ENCODE peak calls at places on chromosomes 2 and 18, in eight cellular contexts. S is endodermal cell, M is hepatocyte, Z is A549, R is trophoblast cell, J is AG04450, H is IMR-90, V is left lung. N is an unnamed sample.

GRCh38 chr2:121128741-121129659 is 156.0 kb downstream of the TFCP2L1 start:
- DNase-seq in S (peak; percentile 93), M (peak; percentile 83), Z (peak; percentile 43), R (peak; percentile 98), J (no peak), H (no peak), V (peak; percentile 44), N (no peak)

GRCh38 chr18:79485788-79486355 is 90.1 kb downstream of the NFATC1 start:
- DNase-seq in S (no peak), M (peak; percentile 55), Z (no peak), R (peak; percentile 43), J (peak; percentile 54), H (peak; percentile 92), V (peak; percentile 22), N (no peak)

GRCh38 chr2:38076250-38076709 is 329 bp upstream of the CYP1B1 start:
- DNase-seq in S (peak; percentile 96), M (peak; percentile 88), Z (peak; percentile 75), R (peak; percentile 45), J (no peak), H (peak; percentile 68), V (peak; percentile 85), N (no peak)

GRCh38 chr2:36564377-36564930 is 33.5 kb downstream of the FEZ2 start:
- DNase-seq in S (no peak), M (no peak), Z (no peak), R (peak; percentile 22), J (no peak), H (no peak), V (no peak), N (no peak)

GRCh38 chr2:235142588-235142987 is 190.8 kb downstream of the SH3BP4 start:
- DNase-seq in S (no peak), M (peak; percentile 71), Z (no peak), R (no peak), J (no peak), H (no peak), V (no peak), N (no peak)

GRCh38 chr2:25159947-25160346 is 8.4 kb downstream of the POMC start:
- DNase-seq in S (peak; percentile 87), M (peak; percentile 70), Z (peak; percentile 44), R (peak; percentile 77), J (no peak), H (peak; percentile 18), V (no peak), N (no peak)

GRCh38 chr2:174334781-174335604 is at the start of gene SP9:
- DNase-seq in S (peak; percentile 94), M (peak; percentile 64), Z (peak; percentile 91), R (peak; percentile 64), J (no peak), H (peak; percentile 46), V (no peak), N (no peak)

GRCh38 chr2:230885467-230886130 is 20.9 kb downstream of the ITM2C start:
- DNase-seq in S (peak; percentile 73), M (peak; percentile 77), Z (no peak), R (no peak), J (peak; percentile 33), H (peak; percentile 75), V (no peak), N (no peak)

GRCh38 chr2:203510256-203510940 is 24.7 kb downstream of the RAPH1 start:
- DNase-seq in S (no peak), M (no peak), Z (no peak), R (no peak), J (no peak), H (no peak), V (no peak), N (no peak)

GRCh38 chr18:58361212-58361611 is 267.7 kb downstream of the ALPK2 start:
- DNase-seq in S (no peak), M (no peak), Z (no peak), R (no peak), J (no peak), H (peak; percentile 27), V (no peak), N (no peak)

GRCh38 chr18:13603304-13604019 is 122.9 kb downstream of the FAM210A start:
- DNase-seq in S (peak; percentile 43), M (no peak), Z (no peak), R (no peak), J (no peak), H (no peak), V (no peak), N (no peak)

GRCh38 chr2:30026091-30027055 is 105.0 kb upstream of the ALK start:
- DNase-seq in S (peak; percentile 88), M (peak; percentile 85), Z (peak; percentile 76), R (peak; percentile 98), J (peak; percentile 4), H (peak; percentile 22), V (no peak), N (no peak)

DNA sequence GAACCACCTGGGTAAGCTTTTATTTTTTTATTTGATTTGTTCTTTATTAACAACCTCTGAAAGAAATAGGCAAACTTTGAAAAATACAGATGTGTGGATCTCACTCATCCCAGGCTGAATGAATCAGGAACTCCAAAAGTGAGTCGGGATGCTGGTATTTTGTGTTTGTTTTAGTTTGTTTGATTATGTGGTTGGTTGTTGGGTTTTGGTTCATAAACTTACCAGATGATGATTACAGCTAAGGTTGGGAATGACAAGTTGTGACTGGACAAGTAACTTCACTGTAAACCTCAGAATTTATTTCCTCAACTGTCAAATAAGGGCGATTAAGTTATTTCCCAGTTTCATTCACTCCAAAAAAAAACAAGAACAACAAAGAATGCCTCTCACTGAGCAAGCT is 80.5 kb upstream of the KIF5C start:
- DNase-seq in S (no peak), M (no peak), Z (no peak), R (no peak), J (peak; percentile 42), H (peak; percentile 76), V (no peak), N (no peak)
- H3K27ac ChIP-seq in S (no peak overlapping the region), M (no peak overlapping the region), Z (no peak overlapping the region), R (no peak overlapping the region), J (no peak overlapping the region), H (no peak overlapping the region), V (no peak overlapping the region), N (no peak overlapping the region)

DNA sequence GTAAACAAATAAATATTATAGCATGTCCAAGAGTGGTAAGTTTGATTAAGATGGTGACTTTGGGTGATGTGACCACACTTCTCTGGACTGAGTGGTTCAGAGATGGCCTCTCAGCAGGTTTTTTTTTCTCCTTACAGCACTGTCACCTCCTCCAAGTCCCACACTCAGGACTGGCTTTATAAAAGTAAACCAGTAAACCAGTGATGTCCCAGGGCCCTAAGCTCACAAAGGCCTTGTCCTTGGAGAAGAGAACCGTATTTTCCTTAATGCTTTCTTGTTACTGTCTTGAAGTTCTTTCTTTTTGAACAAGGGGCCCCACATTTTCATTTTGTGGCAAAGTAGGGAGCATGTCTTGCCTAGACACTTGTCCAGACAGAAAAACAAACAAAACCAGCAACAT is 274.0 kb downstream of the MYCN start:
- DNase-seq in S (no peak), M (no peak), Z (no peak), R (no peak), J (no peak), H (no peak), V (no peak), N (no peak)
- H3K9me3 ChIP-seq in S (no peaks in the 10 kb centered on the region), M (no peaks in the 10 kb centered on the region), Z (no peaks in the 10 kb centered on the region), R (no peaks in the 10 kb centered on the region), J (peaks cover 26% of the 10 kb centered on the region), H (peaks cover 20% of the 10 kb centered on the region), V (no peaks in the 10 kb centered on the region), N (no peaks in the 10 kb centered on the region)

GRCh38 chr2:61433606-61434005 is 37.3 kb downstream of the USP34 start:
- DNase-seq in S (no peak), M (no peak), Z (no peak), R (no peak), J (no peak), H (no peak), V (no peak), N (no peak)
- H3K27ac ChIP-seq in S (no peak overlapping the region), M (peak overlapping the region; percentile 63), Z (no peak overlapping the region), R (no peak overlapping the region), J (no peak overlapping the region), H (no peak overlapping the region), V (no peak overlapping the region), N (no peak overlapping the region)

GRCh38 chr2:95240556-95240955 is 33.2 kb downstream of the ZNF892 start:
- DNase-seq in S (no peak), M (no peak), Z (no peak), R (no peak), J (no peak), H (no peak), V (no peak), N (no peak)
- H3K9me3 ChIP-seq in S (peaks cover 32% of the 10 kb centered on the region), M (peaks cover under 1% of the 10 kb centered on the region), Z (peaks cover 49% of the 10 kb centered on the region), R (peaks cover 10% of the 10 kb centered on the region), J (peaks cover 12% of the 10 kb centered on the region), H (peaks cover 11% of the 10 kb centered on the region), V (peaks cover 55% of the 10 kb centered on the region), N (no peaks in the 10 kb centered on the region)

DNA sequence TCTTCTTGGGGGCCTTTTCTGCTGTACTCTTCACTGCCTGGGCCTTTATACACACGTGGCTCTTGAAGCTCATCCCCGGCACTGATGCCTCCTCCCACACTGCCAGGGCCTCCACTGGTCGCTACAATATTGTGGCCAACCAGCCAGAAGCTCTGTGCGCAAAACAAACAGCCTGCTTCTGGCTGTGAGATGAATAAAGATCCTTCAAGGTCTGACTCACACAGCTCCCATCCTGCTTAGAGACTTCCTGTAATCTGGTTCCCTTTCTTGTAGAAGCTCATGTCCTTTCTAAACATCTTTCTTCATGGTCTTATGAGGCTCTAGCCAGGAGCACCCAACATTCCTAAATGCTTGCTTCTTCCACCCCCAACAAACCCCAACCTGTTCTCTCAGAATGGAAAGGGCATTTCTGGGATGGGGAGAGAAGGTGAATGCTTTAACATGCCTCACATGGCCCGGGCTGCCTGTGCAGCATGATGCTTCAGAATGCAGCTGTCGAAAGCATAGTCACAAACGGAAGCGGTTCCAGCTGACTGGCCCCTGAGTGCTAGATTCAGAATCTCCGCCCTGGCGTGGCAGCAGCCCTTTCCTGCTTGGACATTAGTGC is 24.6 kb downstream of the NRP2 start:
- DNase-seq in S (peak; percentile 56), M (peak; percentile 71), Z (no peak), R (peak; percentile 39), J (peak; percentile 80), H (peak; percentile 97), V (peak; percentile 70), N (no peak)
- H3K27ac ChIP-seq in S (no peak overlapping the region), M (peak overlapping the region; percentile 52), Z (peak overlapping the region; percentile 93), R (no peak overlapping the region), J (peak overlapping the region; percentile 89), H (peak overlapping the region; percentile 89), V (peak overlapping the region; percentile 79), N (no peak overlapping the region)

GRCh38 chr18:7303751-7304370 is 73.0 kb downstream of the LRRC30 start:
- DNase-seq in S (no peak), M (no peak), Z (no peak), R (peak; percentile 25), J (no peak), H (no peak), V (no peak), N (no peak)

GRCh38 chr18:7303306-7303705 is 72.4 kb downstream of the LRRC30 start:
- DNase-seq in S (no peak), M (no peak), Z (no peak), R (peak; percentile 90), J (no peak), H (no peak), V (no peak), N (no peak)

GRCh38 chr18:7300971-7301553 is 70.2 kb downstream of the LRRC30 start:
- DNase-seq in S (no peak), M (no peak), Z (no peak), R (peak; percentile 71), J (no peak), H (no peak), V (no peak), N (no peak)

DNA sequence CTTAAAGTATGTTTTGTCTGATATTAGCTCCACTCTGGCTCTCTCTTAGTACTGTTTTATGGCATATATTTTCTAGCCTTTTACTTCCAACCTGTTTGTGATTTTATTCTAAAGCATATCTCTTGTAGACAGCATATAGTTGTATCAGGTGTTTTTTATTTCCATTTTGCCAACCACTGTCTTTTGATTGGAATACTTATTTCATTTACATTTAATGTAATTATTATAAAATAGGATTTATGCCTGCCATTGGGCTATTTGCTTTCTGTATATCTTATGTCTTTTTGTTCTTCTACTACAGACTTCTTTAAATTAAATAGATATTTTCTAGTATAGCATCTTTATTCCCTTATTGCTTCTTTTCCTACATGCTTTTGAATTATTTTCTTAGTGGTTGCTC is 67.3 kb downstream of the LRRC30 start:
- DNase-seq in S (no peak), M (no peak), Z (no peak), R (no peak), J (no peak), H (no peak), V (no peak), N (no peak)
- H3K9me3 ChIP-seq in S (peaks cover 43% of the 10 kb centered on the region), M (peaks cover 17% of the 10 kb centered on the region), Z (peaks cover 13% of the 10 kb centered on the region), R (peaks cover 2% of the 10 kb centered on the region), J (peaks cover 13% of the 10 kb centered on the region), H (peaks cover 1% of the 10 kb centered on the region), V (peaks cover 63% of the 10 kb centered on the region), N (no peaks in the 10 kb centered on the region)

N was measured in naive thymus-derived CD4-positive, alpha-beta T cell.